ENCODE peak calls at places on chromosomes 5 and 9, in seven cellular contexts. L is lung, W is sigmoid colon, G is pancreas, M is neural crest cell, P is H9, E is tibial nerve. U is an unnamed sample.

GRCh38 chr5:28779161-28779754 is 1740.9 kb upstream of the CDH9 start:
- DNase-seq in M (no peak), P (no peak), W (no peak), G (no peak), L (no peak), E (no peak), U (no peak)

GRCh38 chr5:113510836-113511451 is 2.5 kb upstream of the YTHDC2 start:
- DNase-seq in E (no peak), W (no peak), G (no peak), L (no peak), P (no peak), M (no peak), U (no peak)

GRCh38 chr9:13367784-13368183 is 88.3 kb upstream of the MPDZ start:
- DNase-seq in G (no peak), L (no peak), W (no peak), P (no peak), M (no peak), E (no peak), U (no peak)

GRCh38 chr5:134525687-134526482 is 415 bp downstream of the JADE2 start:
- DNase-seq in E (peak; percentile 71), M (peak; percentile 61), W (peak; percentile 91), G (peak; percentile 78), P (peak; percentile 70), L (peak; percentile 79), U (peak; percentile 77)

GRCh38 chr9:124021385-124021769 is 9.8 kb downstream of the LHX2 start:
- DNase-seq in L (no peak), G (no peak), E (no peak), P (no peak), W (no peak), M (no peak), U (no peak)

GRCh38 chr5:79689541-79690466 is at the start of gene CMYA5:
- DNase-seq in M (peak; percentile 30), G (no peak), P (peak; percentile 62), W (peak; percentile 83), E (peak; percentile 12), L (peak; percentile 33), U (peak; percentile 35)

GRCh38 chr9:128690684-128691034 is 1.6 kb downstream of the SET start:
- DNase-seq in E (no peak), G (no peak), L (no peak), W (no peak), P (no peak), M (no peak), U (no peak)

GRCh38 chr9:102867488-102867887 is 127.6 kb upstream of the CYLC2 start:
- DNase-seq in M (no peak), L (no peak), E (no peak), W (no peak), P (no peak), G (peak; percentile 16), U (no peak)

GRCh38 chr5:38078161-38078560 is 180.2 kb upstream of the EGFLAM start:
- DNase-seq in W (no peak), G (no peak), M (no peak), L (no peak), P (no peak), E (no peak), U (no peak)

GRCh38 chr5:66987949-66988838 is 208.4 kb downstream of the CD180 start:
- DNase-seq in L (no peak), W (no peak), M (no peak), E (no peak), G (no peak), P (no peak), U (no peak)

GRCh38 chr9:133661846-133662636 is 25.9 kb downstream of the DBH start:
- DNase-seq in G (no peak), P (no peak), W (no peak), E (no peak), L (no peak), M (no peak), U (no peak)

GRCh38 chr5:44300551-44300950 is 88.7 kb downstream of the FGF10 start:
- DNase-seq in M (no peak), G (no peak), E (no peak), W (no peak), P (no peak), L (no peak), U (no peak)

GRCh38 chr9:127004946-127005769 is 90.6 kb downstream of the RALGPS1 start:
- DNase-seq in M (no peak), E (no peak), G (no peak), W (no peak), P (no peak), L (no peak), U (no peak)

GRCh38 chr5:89034588-89034987 is 151.6 kb upstream of the MEF2C start:
- DNase-seq in M (no peak), G (no peak), E (no peak), W (no peak), P (no peak), L (no peak), U (no peak)

GRCh38 chr9:21688108-21689102 is 114.0 kb upstream of the MTAP start:
- DNase-seq in M (no peak), W (no peak), P (no peak), L (no peak), E (no peak), G (no peak), U (no peak)

GRCh38 chr9:98146101-98146991 is 27.3 kb upstream of the TRIM14 start:
- DNase-seq in W (no peak), L (peak; percentile 93), P (no peak), M (no peak), E (no peak), G (peak; percentile 73), U (no peak)

GRCh38 chr9:76512826-76513225 is 53.8 kb downstream of the GCNT1 start:
- DNase-seq in W (no peak), P (no peak), L (no peak), G (no peak), E (no peak), M (no peak), U (no peak)

GRCh38 chr5:36079200-36079761 is 12.6 kb upstream of the UGT3A2 start:
- DNase-seq in W (no peak), G (peak; percentile 29), P (peak; percentile 85), L (no peak), E (peak; percentile 32), M (peak; percentile 12), U (no peak)

GRCh38 chr5:160169326-160169725 is 50.1 kb upstream of the PWWP2A start:
- DNase-seq in L (no peak), P (no peak), E (no peak), G (no peak), W (no peak), M (no peak), U (no peak)

GRCh38 chr9:126565336-126566128 is 48.2 kb upstream of the LMX1B start:
- DNase-seq in M (no peak), L (no peak), P (no peak), G (no peak), E (no peak), W (no peak), U (no peak)

GRCh38 chr9:93267091-93267541 is 83.2 kb downstream of the WNK2 start:
- DNase-seq in W (peak; percentile 52), M (no peak), P (no peak), G (peak; percentile 13), L (no peak), E (no peak), U (no peak)

GRCh38 chr5:123421773-123422172 is 1.4 kb downstream of the CEP120 start:
- DNase-seq in M (no peak), E (no peak), G (no peak), P (no peak), W (no peak), L (no peak), U (no peak)

GRCh38 chr5:159825551-159826051 is 90.7 kb upstream of the ADRA1B start:
- DNase-seq in P (no peak), W (no peak), L (peak; percentile 86), M (no peak), G (no peak), E (no peak), U (no peak)

GRCh38 chr5:77645158-77645994 is 6.9 kb upstream of the OTP start:
- DNase-seq in M (no peak), G (peak; percentile 53), P (peak; percentile 66), W (no peak), L (no peak), E (no peak), U (peak; percentile 64)

GRCh38 chr9:120852240-120853018 is 9.7 kb upstream of the PSMD5 start:
- DNase-seq in G (no peak), M (no peak), E (no peak), P (no peak), L (no peak), W (no peak), U (no peak)

DNA sequence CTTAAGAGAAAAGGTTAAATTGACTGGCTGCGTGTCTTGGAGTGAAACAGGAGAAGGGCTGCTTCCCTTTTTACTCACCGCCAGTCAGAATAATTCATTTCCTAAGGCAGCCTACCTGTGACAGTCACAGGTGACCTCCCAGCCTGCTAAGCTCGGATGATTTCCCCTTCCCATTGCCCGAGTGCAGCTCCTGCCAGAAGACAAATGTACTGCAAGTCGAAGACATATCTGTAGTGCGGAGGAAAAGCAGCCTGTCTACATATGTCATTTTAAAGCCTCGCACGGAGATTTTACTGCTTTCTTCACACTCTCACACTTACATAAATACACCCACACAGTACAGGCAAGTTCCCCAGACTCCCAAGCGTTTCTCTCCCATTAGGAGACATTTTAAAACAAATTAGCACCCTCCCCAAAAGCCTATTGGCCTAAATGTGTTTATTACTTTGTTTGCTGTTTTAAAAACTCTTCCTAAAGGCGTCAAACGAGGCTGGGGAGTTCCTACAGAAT is 665.7 kb upstream of the ZNF608 start:
- DNase-seq in L (no peak), G (no peak), P (peak; percentile 70), M (no peak), W (peak; percentile 59), E (no peak), U (no peak)
- TF ChIP-seq CTCF in L (no peak), G (no peak), P (no peak), M (peak; percentile 24), W (no peak), E (no peak), U (no peak)

GRCh38 chr9:35645736-35646582 is 4.8 kb downstream of the SIT1 start:
- DNase-seq in G (peak; percentile 60), L (no peak), E (peak; percentile 42), M (peak; percentile 21), P (peak; percentile 82), W (no peak), U (peak; percentile 75)
- TF ChIP-seq CTCF in G (no peak), L (no peak), E (no peak), M (no peak), P (peak; percentile 14), W (no peak), U (no peak)

DNA sequence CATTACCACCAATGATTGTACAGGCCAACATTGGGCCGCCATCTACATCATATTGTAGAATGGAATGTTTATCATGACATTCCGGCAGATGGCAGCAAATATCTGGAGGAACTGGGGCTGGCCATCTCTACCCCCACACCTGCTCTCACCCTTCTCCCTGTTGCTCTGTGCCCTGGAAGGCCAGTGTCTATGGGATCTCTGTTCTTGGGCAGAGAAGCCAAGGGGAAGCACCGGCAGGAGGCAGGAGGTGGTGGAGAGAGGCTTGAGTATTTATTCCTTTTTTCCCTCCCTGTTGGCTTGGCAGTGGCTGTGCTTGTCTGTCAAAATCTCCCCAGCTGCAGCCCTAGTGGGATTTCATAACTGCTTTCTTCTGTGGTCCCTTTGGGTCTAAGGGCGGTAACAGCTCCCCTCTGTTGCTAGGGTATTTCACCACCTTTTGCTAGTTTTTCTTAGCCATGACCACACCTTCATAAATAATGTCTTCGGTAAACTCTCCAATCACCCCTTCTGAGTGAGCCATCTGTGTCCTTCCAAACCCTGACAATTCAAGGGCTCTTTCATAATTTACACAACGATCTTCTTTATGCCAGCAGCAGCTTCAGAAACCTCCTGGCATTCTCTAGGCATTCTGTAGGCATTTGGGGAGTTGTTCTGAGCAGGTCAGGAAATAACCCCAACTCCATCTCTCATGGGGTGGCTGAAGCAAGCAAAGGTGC is 225.8 kb downstream of the MELK start:
- DNase-seq in M (no peak), W (no peak), E (no peak), L (no peak), P (no peak), G (no peak), U (no peak)
- TF ChIP-seq CTCF in M (peak; percentile 41), W (no peak), E (no peak), L (no peak), P (peak; percentile 58), G (no peak), U (no peak)

GRCh38 chr9:84667571-84668203 is 1.8 kb upstream of the NTRK2 start:
- DNase-seq in P (peak; percentile 50), W (no peak), E (peak; percentile 37), M (peak; percentile 17), L (no peak), G (peak; percentile 34), U (peak; percentile 45)
- TF ChIP-seq CTCF in P (peak; percentile 69), W (no peak), E (peak; percentile 19), M (peak; percentile 67), L (no peak), G (peak; percentile 40), U (peak; percentile 51)

U was measured in mesothelial cell of epicardium.